ENCODE peak calls at places on chromosomes 2 and 18, in eight cellular contexts. K is GM12878, F is adrenal gland, C is body of pancreas, M is prostate gland, I is Peyer's patch, Y is suprapubic skin, O is spleen. H is an unnamed sample.

GRCh38 chr18:35026407-35027061 is 14.7 kb upstream of the MAPRE2 start:
- DNase-seq in K (no peak), F (no peak), C (no peak), M (no peak), I (no peak), Y (no peak), O (no peak), H (no peak)

GRCh38 chr2:233995985-233996384 is 54.5 kb upstream of the SPP2 start:
- DNase-seq in K (no peak), F (no peak), C (no peak), M (no peak), I (no peak), Y (no peak), O (no peak), H (no peak)

GRCh38 chr2:24704682-24705081 is 88.5 kb downstream of the PTRHD1 start:
- DNase-seq in K (no peak), F (no peak), C (no peak), M (no peak), I (no peak), Y (no peak), O (no peak), H (no peak)

GRCh38 chr2:159030674-159031380 is 62.4 kb downstream of the TANC1 start:
- DNase-seq in K (no peak), F (peak; percentile 75), C (peak; percentile 16), M (no peak), I (no peak), Y (no peak), O (no peak), H (peak; percentile 84)

GRCh38 chr2:4135765-4136164 is 432.4 kb downstream of the DCDC2C start:
- DNase-seq in K (no peak), F (no peak), C (no peak), M (no peak), I (no peak), Y (no peak), O (no peak), H (no peak)

GRCh38 chr2:20414806-20415205 is 32.1 kb upstream of the RHOB start:
- DNase-seq in K (no peak), F (no peak), C (no peak), M (no peak), I (no peak), Y (peak; percentile 47), O (no peak), H (no peak)

GRCh38 chr18:24544141-24544498 is 83.7 kb downstream of the HRH4 start:
- DNase-seq in K (no peak), F (peak; percentile 22), C (no peak), M (no peak), I (no peak), Y (no peak), O (no peak), H (no peak)

GRCh38 chr2:96506016-96506906 is 1.1 kb upstream of the NEURL3 start:
- DNase-seq in K (no peak), F (no peak), C (no peak), M (no peak), I (no peak), Y (no peak), O (no peak), H (no peak)

GRCh38 chr2:117980783-117981676 is 32.8 kb downstream of the CCDC93 start:
- DNase-seq in K (no peak), F (no peak), C (no peak), M (no peak), I (no peak), Y (no peak), O (peak; percentile 34), H (no peak)

GRCh38 chr2:117982376-117983033 is 31.4 kb downstream of the CCDC93 start:
- DNase-seq in K (no peak), F (no peak), C (no peak), M (no peak), I (no peak), Y (no peak), O (peak; percentile 57), H (no peak)

GRCh38 chr2:117979911-117980341 is 33.9 kb downstream of the CCDC93 start:
- DNase-seq in K (no peak), F (no peak), C (no peak), M (no peak), I (no peak), Y (no peak), O (no peak), H (no peak)

GRCh38 chr2:117981810-117982209 is 32.1 kb downstream of the CCDC93 start:
- DNase-seq in K (no peak), F (no peak), C (no peak), M (no peak), I (no peak), Y (no peak), O (no peak), H (no peak)

DNA sequence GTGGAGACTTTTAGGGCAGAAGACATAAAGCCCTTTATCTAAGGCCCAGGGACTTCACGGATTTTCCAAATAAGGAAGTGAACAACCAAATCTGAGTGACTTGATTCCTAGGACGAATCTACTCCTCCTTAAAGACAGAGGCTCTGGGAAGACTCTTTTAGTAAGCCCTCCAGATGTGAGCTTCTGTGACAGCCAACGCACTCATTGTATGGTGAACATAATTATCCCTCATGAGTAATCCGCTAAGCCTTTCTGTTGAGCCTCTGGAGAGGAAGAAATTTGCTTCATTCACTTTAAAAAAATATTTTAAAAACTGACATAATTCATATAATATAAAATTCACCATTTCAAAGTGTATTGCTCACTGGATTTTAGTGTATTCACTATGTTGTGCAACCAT is 33.5 kb downstream of the CCDC93 start:
- DNase-seq in K (no peak), F (no peak), C (no peak), M (no peak), I (no peak), Y (no peak), O (no peak), H (no peak)
- H3K36me3 ChIP-seq in K (no peaks in the 10 kb centered on the region), F (peaks cover 20% of the 10 kb centered on the region), C (peaks cover 11% of the 10 kb centered on the region), M (no peaks in the 10 kb centered on the region), I (peaks cover 45% of the 10 kb centered on the region), Y (peaks cover 42% of the 10 kb centered on the region), O (no peaks in the 10 kb centered on the region), H (no peaks in the 10 kb centered on the region)

GRCh38 chr2:230972046-230972445 is 23.9 kb upstream of the SPATA3 start:
- DNase-seq in K (no peak), F (no peak), C (no peak), M (no peak), I (no peak), Y (no peak), O (no peak), H (no peak)

GRCh38 chr2:230967113-230967512 is 28.8 kb upstream of the SPATA3 start:
- DNase-seq in K (no peak), F (no peak), C (no peak), M (no peak), I (no peak), Y (no peak), O (no peak), H (no peak)

GRCh38 chr2:230968921-230969672 is 26.8 kb upstream of the SPATA3 start:
- DNase-seq in K (no peak), F (no peak), C (no peak), M (no peak), I (no peak), Y (no peak), O (no peak), H (no peak)

GRCh38 chr2:230974096-230974913 is 21.6 kb upstream of the SPATA3 start:
- DNase-seq in K (peak; percentile 94), F (no peak), C (no peak), M (no peak), I (no peak), Y (no peak), O (no peak), H (no peak)

DNA sequence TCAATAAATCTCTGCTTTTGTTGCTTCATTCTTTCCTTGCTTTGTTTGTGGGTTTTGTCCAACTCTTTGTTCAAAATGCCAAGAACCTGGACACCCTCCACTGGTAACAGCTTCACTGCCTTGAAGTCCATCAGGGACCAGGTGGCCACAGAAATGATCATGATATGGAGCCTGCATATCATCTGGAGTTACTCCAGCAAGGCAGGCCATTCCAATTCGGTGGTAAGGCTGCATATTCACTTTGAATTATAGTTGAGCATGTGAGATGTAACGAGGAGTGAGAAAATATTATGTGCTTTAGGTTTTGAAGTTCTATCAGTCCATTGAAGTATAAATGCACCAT is 26.3 kb upstream of the SPATA3 start:
- DNase-seq in K (no peak), F (no peak), C (no peak), M (no peak), I (no peak), Y (no peak), O (no peak), H (no peak)
- TF ChIP-seq POLR2A in K (no peak), F (no peak), C (no peak), M (no peak), I (no peak), Y (no peak), O (no peak), H (no peak)

DNA sequence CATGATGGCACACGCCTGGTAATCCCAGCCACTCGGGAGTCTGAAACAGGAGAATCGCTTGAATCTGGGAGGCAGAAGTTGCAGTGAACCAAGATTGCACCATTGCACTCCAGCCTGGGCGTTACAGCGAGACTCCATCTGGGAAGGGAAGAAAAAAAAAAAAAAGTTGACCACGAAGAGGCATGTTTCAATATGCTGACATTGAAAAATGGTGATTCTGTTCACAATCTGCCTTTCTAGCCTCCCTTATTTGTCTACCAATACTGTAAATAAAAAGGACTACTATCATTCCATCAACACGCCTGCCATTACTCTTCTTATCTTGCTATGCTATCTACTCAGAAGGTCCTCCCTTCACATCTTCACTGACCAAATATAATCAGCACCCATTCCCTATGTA is 18.4 kb downstream of the GFPT1 start:
- DNase-seq in K (no peak), F (no peak), C (no peak), M (no peak), I (no peak), Y (no peak), O (no peak), H (no peak)
- H3K36me3 ChIP-seq in K (no peaks in the 10 kb centered on the region), F (peaks cover 61% of the 10 kb centered on the region), C (peaks cover 36% of the 10 kb centered on the region), M (peaks cover 3% of the 10 kb centered on the region), I (peaks cover 90% of the 10 kb centered on the region), Y (peaks cover 79% of the 10 kb centered on the region), O (peaks cover 5% of the 10 kb centered on the region), H (no peaks in the 10 kb centered on the region)

GRCh38 chr2:169828141-169828811 is 1.0 kb downstream of the UBR3 start:
- DNase-seq in K (peak; percentile 12), F (peak; percentile 45), C (no peak), M (peak; percentile 49), I (no peak), Y (peak; percentile 65), O (no peak), H (no peak)

GRCh38 chr2:169822785-169823392 is 1.8 kb downstream of the METTL5 start:
- DNase-seq in K (no peak), F (no peak), C (no peak), M (no peak), I (no peak), Y (no peak), O (no peak), H (no peak)

GRCh38 chr2:169824373-169825333 is at the start of gene METTL5:
- DNase-seq in K (peak; percentile 20), F (peak; percentile 81), C (peak; percentile 80), M (peak; percentile 72), I (peak; percentile 88), Y (peak; percentile 83), O (peak; percentile 95), H (peak; percentile 76)

GRCh38 chr2:169823996-169824372 is 721 bp downstream of the METTL5 start:
- DNase-seq in K (no peak), F (no peak), C (no peak), M (no peak), I (no peak), Y (no peak), O (no peak), H (no peak)

DNA sequence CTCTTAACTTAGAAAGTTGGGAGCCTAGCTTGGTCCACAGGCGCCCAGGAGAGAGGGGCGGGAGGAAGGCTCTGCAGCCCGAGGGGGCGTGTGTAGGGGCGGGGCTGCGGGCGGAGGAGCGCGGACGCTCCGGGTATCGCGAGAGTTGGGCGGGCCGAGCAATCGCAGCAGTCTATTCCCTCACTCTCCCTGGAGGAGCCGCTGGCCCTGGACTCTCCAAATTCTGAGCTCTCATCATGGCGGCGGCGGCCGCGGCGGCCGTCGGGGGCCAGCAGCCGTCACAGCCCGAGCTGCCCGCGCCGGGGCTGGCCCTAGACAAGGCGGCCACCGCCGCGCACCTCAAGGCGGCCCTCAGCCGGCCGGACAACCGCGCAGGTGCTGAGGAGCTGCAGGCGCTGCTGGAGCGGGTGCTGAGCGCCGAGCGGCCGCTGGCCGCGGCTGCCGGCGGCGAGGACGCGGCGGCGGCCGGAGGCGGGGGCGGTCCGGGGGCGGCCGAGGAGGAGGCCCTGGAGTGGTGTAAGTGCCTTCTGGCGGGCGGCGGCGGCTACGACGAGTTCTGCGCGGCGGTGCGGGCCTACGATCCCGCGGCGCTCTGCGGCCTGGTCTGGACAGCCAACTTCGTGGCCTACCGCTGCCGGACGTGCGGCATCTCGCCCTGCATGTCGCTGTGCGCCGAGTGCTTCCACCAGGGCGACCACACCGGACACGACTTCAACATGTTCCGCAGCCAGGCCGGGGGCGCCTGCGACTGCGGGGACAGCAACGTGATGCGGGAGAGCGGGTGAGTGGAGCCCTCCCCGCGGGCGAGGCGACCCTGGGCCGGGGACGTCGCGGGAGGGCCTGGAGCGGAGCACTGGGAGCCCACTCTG is at the start of gene UBR3:
- DNase-seq in K (peak; percentile 57), F (peak; percentile 95), C (peak; percentile 93), M (peak; percentile 94), I (peak; percentile 96), Y (peak; percentile 94), O (peak; percentile 98), H (peak; percentile 95)
- TF ChIP-seq POLR2A in K (peak; percentile 80), F (peak; percentile 93), C (peak; percentile 87), M (peak; percentile 88), I (peak; percentile 73), Y (peak; percentile 80), O (peak; percentile 68), H (peak; percentile 83)